ENCODE peak calls at places on chromosomes 11 and 22, in four cellular contexts. R is GM12865; Y is GM13977; E is stimulated activated CD4-positive, alpha-beta T cell treated with anti-CD3 and anti-CD28 coated beads, Interleukin-1b, Interleukin-23, amount 100 ng/mL, for 1 hour. X is an unnamed sample.
A peak's percentile ranks its signal among the peaks of the same experiment; 100 is the strongest.

GRCh38 chr11:111623527-111624030 is 21.3 kb downstream of the SIK2 start:
- DNase-seq in R (peak; percentile 18), Y (peak; percentile 10), E (no peak), X (no peak)

GRCh38 chr22:26781591-26781990 is 124.2 kb downstream of the MIAT start:
- DNase-seq in R (no peak), Y (no peak), E (no peak), X (no peak)

GRCh38 chr11:124080319-124081001 is 34.8 kb upstream of the VWA5A start:
- DNase-seq in R (no peak), Y (no peak), E (no peak), X (no peak)

GRCh38 chr11:46050065-46050464 is 71.2 kb downstream of the PHF21A start:
- DNase-seq in R (no peak), Y (no peak), E (no peak), X (no peak)

GRCh38 chr11:104124979-104125378 is 39.0 kb downstream of the PDGFD start:
- DNase-seq in R (peak; percentile 20), Y (no peak), E (no peak), X (no peak)

GRCh38 chr11:74577624-74578396 is 14.6 kb upstream of the POLD3 start:
- DNase-seq in R (no peak), Y (no peak), E (no peak), X (no peak)

GRCh38 chr11:131474947-131475346 is 104.5 kb downstream of the NTM start:
- DNase-seq in R (no peak), Y (no peak), E (no peak), X (no peak)

GRCh38 chr11:117316197-117316961 is at the start of gene BACE1:
- DNase-seq in R (no peak), Y (no peak), E (no peak), X (no peak)

GRCh38 chr11:111177037-111177988 is 68.2 kb upstream of the POU2AF2 start:
- DNase-seq in R (peak; percentile 70), Y (peak; percentile 19), E (no peak), X (no peak)

GRCh38 chr11:92357344-92357743 is 132.7 kb downstream of the FAT3 start:
- DNase-seq in R (no peak), Y (no peak), E (no peak), X (no peak)

GRCh38 chr11:28878025-28878424 is 769.8 kb downstream of the METTL15 start:
- DNase-seq in R (no peak), Y (no peak), E (no peak), X (no peak)

X was measured in T-cell.